ENCODE peak calls at places on chromosomes 13 and 19, in eight cellular contexts. L is ovary; C is NCI-H2081 treated with DMSO at 0.1 percent for 48 hours; U is stimulated activated CD4-positive, alpha-beta T cell treated with anti-CD3 and anti-CD28 coated beads, Interleukin-2, amount 100 ng/mL, for 48 hours; O is MV-4-11; M is iris pigment epithelial cell; I is ELR; R is NCI-H1417 treated with DMSO at 0.1 percent for 48 hours. E is an unnamed sample.

GRCh38 chr19:13935765-13936486 is 2.3 kb downstream of the PODNL1 start:
- DNase-seq in L (no peak), C (no peak), U (no peak), O (peak), M (no peak), I (no peak), R (no peak), E (no peak)

GRCh38 chr19:50551713-50552187 is 16.5 kb downstream of the LRRC4B start:
- DNase-seq in L (no peak), C (no peak), U (no peak), O (no peak), M (no peak), I (no peak), R (no peak), E (no peak)

GRCh38 chr13:94252209-94252608 is 227.3 kb downstream of the DCT start:
- DNase-seq in L (no peak), C (no peak), U (no peak), O (no peak), M (peak), I (no peak), R (no peak), E (no peak)

GRCh38 chr19:7605490-7606222 is 10.0 kb downstream of the CAMSAP3 start:
- DNase-seq in L (no peak), C (no peak), U (peak), O (peak), M (peak), I (peak), R (no peak), E (no peak)

GRCh38 chr13:21034602-21035190 is 26.7 kb downstream of the LATS2 start:
- DNase-seq in L (no peak), C (no peak), U (no peak), O (no peak), M (peak), I (no peak), R (no peak), E (peak)

GRCh38 chr13:95787356-95788099 is 110.6 kb downstream of the DNAJC3 start:
- DNase-seq in L (no peak), C (no peak), U (no peak), O (no peak), M (peak), I (no peak), R (no peak), E (no peak)

GRCh38 chr13:44396963-44397580 is 23.4 kb downstream of the SERP2 start:
- DNase-seq in L (peak), C (no peak), U (no peak), O (peak), M (peak), I (no peak), R (no peak), E (peak)

GRCh38 chr13:95073826-95074345 is 227.4 kb downstream of the ABCC4 start:
- DNase-seq in L (no peak), C (no peak), U (no peak), O (no peak), M (peak), I (peak), R (no peak), E (no peak)

GRCh38 chr13:45728759-45729158 is 26.6 kb downstream of the CBY2 start:
- DNase-seq in L (no peak), C (no peak), U (no peak), O (peak), M (no peak), I (peak), R (no peak), E (no peak)

E was measured in heart left ventricle.